ENCODE peak calls at places on chromosome 17, in ten cellular contexts. Z, O, Q, L, N, C, X, S, V and K are unnamed samples.

GRCh38 chr17:72233981-72234380 is 113.2 kb downstream of the SOX9 start:
- DNase-seq in Z (peak), O (no peak), Q (no peak), L (no peak), N (no peak), C (no peak), X (no peak), S (no peak), V (no peak), K (no peak)

GRCh38 chr17:30975042-30975820 is 4.4 kb downstream of the RNF135 start:
- DNase-seq in Z (no peak), O (no peak), Q (no peak), L (no peak), N (no peak), C (no peak), X (no peak), S (no peak), V (no peak), K (no peak)

GRCh38 chr17:81020443-81020766 is 14.5 kb upstream of the BAIAP2 start:
- DNase-seq in Z (no peak), O (no peak), Q (no peak), L (no peak), N (no peak), C (no peak), X (no peak), S (no peak), V (no peak), K (no peak)

GRCh38 chr17:64723781-64724180 is 61.7 kb upstream of the SMURF2 start:
- DNase-seq in Z (no peak), O (no peak), Q (no peak), L (no peak), N (no peak), C (no peak), X (no peak), S (no peak), V (no peak), K (no peak)

GRCh38 chr17:40110026-40110425 is 9.6 kb upstream of the NR1D1 start:
- DNase-seq in Z (no peak), O (no peak), Q (no peak), L (no peak), N (no peak), C (no peak), X (no peak), S (no peak), V (peak), K (no peak)

GRCh38 chr17:72618018-72618509 is 474.4 kb downstream of the SLC39A11 start:
- DNase-seq in Z (no peak), O (no peak), Q (peak), L (no peak), N (peak), C (no peak), X (no peak), S (no peak), V (no peak), K (peak)

GRCh38 chr17:39027037-39027436 is 59.8 kb upstream of the FBXO47 start:
- DNase-seq in Z (peak), O (no peak), Q (peak), L (peak), N (no peak), C (no peak), X (no peak), S (peak), V (peak), K (no peak)

GRCh38 chr17:17790673-17791464 is 45.9 kb downstream of the SREBF1 start:
- DNase-seq in Z (no peak), O (no peak), Q (no peak), L (no peak), N (no peak), C (no peak), X (no peak), S (no peak), V (no peak), K (no peak)

GRCh38 chr17:79982986-79983385 is 52.7 kb downstream of the TBC1D16 start:
- DNase-seq in Z (no peak), O (no peak), Q (no peak), L (no peak), N (no peak), C (no peak), X (no peak), S (no peak), V (peak), K (no peak)

GRCh38 chr17:83181991-83182619 is 102.7 kb downstream of the METRNL start:
- DNase-seq in Z (no peak), O (no peak), Q (no peak), L (no peak), N (no peak), C (no peak), X (no peak), S (no peak), V (peak), K (no peak)

GRCh38 chr17:49403514-49404289 is 11.0 kb downstream of the PHB1 start:
- DNase-seq in Z (no peak), O (no peak), Q (no peak), L (no peak), N (no peak), C (no peak), X (no peak), S (no peak), V (no peak), K (no peak)

GRCh38 chr17:74202879-74203432 is 522 bp upstream of the RPL38 start:
- DNase-seq in Z (no peak), O (no peak), Q (no peak), L (no peak), N (no peak), C (no peak), X (no peak), S (no peak), V (no peak), K (no peak)

GRCh38 chr17:30605027-30605426 is 127.8 kb downstream of the GOSR1 start:
- DNase-seq in Z (no peak), O (no peak), Q (no peak), L (no peak), N (no peak), C (no peak), X (no peak), S (no peak), V (no peak), K (no peak)